ENCODE peak calls at places on chromosome 17, in five cellular contexts. I, G, L, Q and K are unnamed samples. For H3K9me3, the result is how much of the 10 kb centered on the place peaks cover.

GRCh38 chr17:52170963-52171572 is 12.6 kb upstream of the CA10 start:
- DNase-seq in I (peak), G (no peak), L (peak), Q (no peak), K (no peak)

GRCh38 chr17:11144358-11145233 is 96.4 kb upstream of the SHISA6 start:
- DNase-seq in I (peak), G (no peak), L (peak), Q (no peak), K (peak)

GRCh38 chr17:64326420-64327054 is 63.5 kb upstream of the TEX2 start:
- DNase-seq in I (no peak), G (peak), L (peak), Q (peak), K (peak)

GRCh38 chr17:7982666-7983065 is 19.7 kb upstream of the GUCY2D start:
- DNase-seq in I (no peak), G (no peak), L (no peak), Q (no peak), K (no peak)

GRCh38 chr17:63696381-63696961 is 3.5 kb downstream of the LIMD2 start:
- DNase-seq in I (peak), G (no peak), L (peak), Q (peak), K (peak)

GRCh38 chr17:27559996-27560481 is 70.9 kb upstream of the LGALS9 start:
- DNase-seq in I (peak), G (peak), L (peak), Q (peak), K (peak)

GRCh38 chr17:13209091-13209490 is 191.3 kb upstream of the ELAC2 start:
- DNase-seq in I (no peak), G (no peak), L (no peak), Q (no peak), K (no peak)

GRCh38 chr17:14792751-14793150 is 472.4 kb downstream of the PMP22 start:
- DNase-seq in I (no peak), G (no peak), L (no peak), Q (no peak), K (no peak)

GRCh38 chr17:58344791-58345157 is 7.2 kb downstream of the SUPT4H1 start:
- DNase-seq in I (no peak), G (no peak), L (no peak), Q (no peak), K (no peak)

GRCh38 chr17:42878924-42879595 is 21.5 kb upstream of the G6PC1 start:
- DNase-seq in I (no peak), G (no peak), L (no peak), Q (peak), K (no peak)

GRCh38 chr17:74513987-74514631 is 17.2 kb downstream of the CD300LB start:
- DNase-seq in I (peak), G (no peak), L (peak), Q (no peak), K (no peak)

GRCh38 chr17:44094701-44095387 is 24.3 kb downstream of the G6PC3 start:
- DNase-seq in I (no peak), G (no peak), L (no peak), Q (no peak), K (no peak)
- H3K4me3 ChIP-seq in I (no peak), G (no peak), L (peak), Q (no peak), K (no peak)

GRCh38 chr17:70476368-70476767 is 307.0 kb downstream of the KCNJ2 start:
- DNase-seq in I (no peak), G (no peak), L (no peak), Q (no peak), K (no peak)
- H3K9me3 ChIP-seq in I (under half), G (under half), L (under half), Q (under half), K (under half)

DNA sequence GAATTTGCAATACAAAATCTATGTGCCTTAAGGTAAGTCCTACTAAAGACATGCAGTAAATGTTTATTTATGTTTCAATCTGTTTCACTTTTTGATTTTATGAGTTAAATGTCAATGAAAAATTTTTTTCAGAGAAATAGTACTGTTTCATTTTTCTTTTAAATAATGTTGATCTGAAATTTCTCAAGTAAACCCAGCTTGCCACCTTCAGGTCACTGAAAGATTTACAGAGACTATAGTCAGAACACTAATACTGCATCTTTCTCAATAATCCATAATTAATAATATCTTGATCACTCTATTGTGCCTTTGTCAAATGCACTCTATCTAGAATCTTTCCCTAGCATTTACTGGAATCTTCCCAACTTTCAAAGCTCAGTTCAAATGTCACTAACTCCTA is 6.5 kb upstream of the DHX40 start:
- DNase-seq in I (no peak), G (no peak), L (no peak), Q (no peak), K (no peak)
- H3K4me3 ChIP-seq in I (no peak), G (no peak), L (no peak), Q (no peak), K (no peak)

GRCh38 chr17:22470411-22471175 is 778.3 kb downstream of the KCNJ18 start:
- DNase-seq in I (no peak), G (no peak), L (no peak), Q (no peak), K (no peak)

GRCh38 chr17:22469941-22470340 is 777.6 kb downstream of the KCNJ18 start:
- DNase-seq in I (no peak), G (no peak), L (no peak), Q (no peak), K (no peak)

GRCh38 chr17:22467720-22468119 is 775.4 kb downstream of the KCNJ18 start:
- DNase-seq in I (no peak), G (no peak), L (no peak), Q (no peak), K (no peak)

GRCh38 chr17:22464041-22464440 is 771.7 kb downstream of the KCNJ18 start:
- DNase-seq in I (no peak), G (no peak), L (no peak), Q (no peak), K (no peak)

DNA sequence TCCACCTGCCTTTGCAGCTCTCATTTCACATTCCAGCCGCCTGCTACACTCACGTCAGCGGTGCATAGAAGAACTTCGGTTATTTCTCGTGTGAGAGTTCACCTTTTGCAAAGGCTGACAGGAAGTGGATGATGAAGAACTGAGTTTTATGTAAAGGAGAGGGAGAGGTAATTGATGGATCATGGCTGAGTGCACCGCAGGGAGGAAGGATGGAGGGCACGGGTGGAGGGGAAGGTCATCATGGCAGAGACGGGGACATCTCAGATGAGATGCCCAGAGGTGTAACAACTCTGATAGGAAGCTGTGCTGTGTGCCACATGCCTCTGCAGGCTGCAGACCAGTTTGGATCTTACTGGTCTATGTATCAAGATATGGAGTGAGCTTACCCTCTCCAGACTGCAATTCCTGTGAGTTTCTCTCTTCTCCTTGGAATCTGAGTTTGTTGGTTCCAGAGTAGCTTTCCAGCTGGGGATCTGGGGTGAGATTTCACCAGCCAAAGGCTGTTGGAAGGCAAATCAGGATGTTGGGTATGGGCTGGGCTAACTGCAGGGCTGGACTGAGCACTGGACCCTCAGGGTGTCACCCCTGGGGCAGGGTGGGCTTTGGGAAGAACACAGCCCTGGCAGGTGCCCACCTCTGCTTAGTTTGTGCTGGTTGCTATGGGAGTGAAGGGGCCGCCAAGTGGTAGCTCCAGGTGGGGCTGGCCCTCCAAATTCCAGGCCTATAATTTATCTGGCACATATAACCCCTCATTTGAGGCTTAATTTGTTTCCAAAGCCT is 777.0 kb downstream of the KCNJ18 start:
- DNase-seq in I (no peak), G (no peak), L (no peak), Q (no peak), K (no peak)
- H3K9me3 ChIP-seq in I (under half), G (under half), L (under half), Q (under half), K (under half)

GRCh38 chr17:44353656-44354331 is 8.7 kb downstream of the GRN start:
- DNase-seq in I (peak), G (peak), L (no peak), Q (no peak), K (peak)

GRCh38 chr17:44356241-44356640 is 7.4 kb downstream of the FAM171A2 start:
- DNase-seq in I (no peak), G (no peak), L (no peak), Q (no peak), K (peak)

GRCh38 chr17:44355642-44356099 is 8.0 kb downstream of the FAM171A2 start:
- DNase-seq in I (no peak), G (no peak), L (no peak), Q (no peak), K (peak)

GRCh38 chr17:44354582-44355309 is 8.9 kb downstream of the FAM171A2 start:
- DNase-seq in I (no peak), G (peak), L (no peak), Q (no peak), K (peak)

GRCh38 chr17:44355310-44355640 is 8.4 kb downstream of the FAM171A2 start:
- DNase-seq in I (no peak), G (no peak), L (no peak), Q (no peak), K (no peak)
- H3K4me3 ChIP-seq in I (no peak), G (no peak), L (no peak), Q (no peak), K (no peak)

GRCh38 chr17:9705745-9706144 is 60.4 kb downstream of the USP43 start:
- DNase-seq in I (no peak), G (no peak), L (no peak), Q (no peak), K (no peak)

GRCh38 chr17:9702916-9703780 is 57.8 kb downstream of the USP43 start:
- DNase-seq in I (no peak), G (no peak), L (no peak), Q (no peak), K (no peak)

GRCh38 chr17:9700136-9700535 is 54.8 kb downstream of the USP43 start:
- DNase-seq in I (no peak), G (no peak), L (no peak), Q (no peak), K (no peak)

GRCh38 chr17:9700754-9701476 is 55.6 kb downstream of the USP43 start:
- DNase-seq in I (no peak), G (no peak), L (no peak), Q (no peak), K (no peak)

DNA sequence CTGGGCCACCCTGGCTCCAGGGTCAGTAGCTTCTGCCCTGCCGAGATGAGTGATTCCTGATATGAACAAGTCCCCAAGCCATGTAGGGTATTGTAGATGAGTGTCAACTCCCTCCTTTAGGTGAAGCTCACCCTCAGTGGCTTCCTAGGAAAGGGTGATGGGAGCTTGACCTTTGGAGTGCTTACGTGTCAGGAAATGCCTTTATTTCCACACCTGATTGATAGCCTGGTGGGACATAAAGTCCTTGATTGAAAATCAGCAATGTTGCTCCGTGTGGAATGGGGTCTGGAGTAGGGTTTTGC is 58.4 kb downstream of the USP43 start:
- DNase-seq in I (no peak), G (no peak), L (no peak), Q (no peak), K (no peak)
- H3K9me3 ChIP-seq in I (under half), G (under half), L (under half), Q (under half), K (under half)

GRCh38 chr17:81388091-81388611 is 7.1 kb upstream of the BAHCC1 start:
- DNase-seq in I (no peak), G (no peak), L (no peak), Q (no peak), K (no peak)
- H3K4me3 ChIP-seq in I (peak), G (peak), L (no peak), Q (no peak), K (no peak)

DNA sequence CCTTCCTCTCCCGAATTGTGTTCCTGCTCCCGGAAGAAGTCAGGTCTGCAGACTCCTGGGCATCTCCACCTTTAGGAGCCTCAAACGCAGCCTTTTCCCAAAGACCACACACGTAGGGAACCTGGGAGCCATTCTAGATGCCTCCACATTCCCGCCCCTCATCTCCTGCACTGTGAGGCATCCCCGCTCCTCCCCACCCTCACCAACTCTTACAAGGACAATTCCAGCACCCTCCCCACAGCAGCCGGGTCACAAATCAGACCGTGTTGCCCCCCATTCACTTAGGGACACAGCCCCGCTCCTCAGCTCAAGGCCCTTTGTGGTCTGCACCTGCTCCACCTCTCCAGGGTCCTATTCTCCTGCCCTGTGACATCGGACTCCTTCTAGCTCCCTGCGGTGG is 49.6 kb downstream of the ABR start:
- DNase-seq in I (no peak), G (no peak), L (no peak), Q (no peak), K (no peak)
- H3K9me3 ChIP-seq in I (under half), G (under half), L (under half), Q (under half), K (under half)